ENCODE peak calls at places on chromosomes 12 and 14, in six cellular contexts. L is left ventricle myocardium inferior, N is foreskin fibroblast, D is tibial artery, T is fibroblast of lung, A is lower lobe of right lung. Y is an unnamed sample.

GRCh38 chr12:122856999-122857671 is 21.9 kb downstream of the HIP1R start:
- DNase-seq in L (no peak), A (no peak), D (no peak), T (no peak), N (peak), Y (no peak)

GRCh38 chr12:82414926-82415325 is 56.6 kb downstream of the METTL25 start:
- DNase-seq in D (no peak), A (no peak), T (peak), L (no peak), N (no peak), Y (no peak)

GRCh38 chr12:120368789-120369475 is at the start of gene MSI1:
- DNase-seq in D (no peak), N (no peak), L (no peak), T (no peak), A (no peak), Y (no peak)

GRCh38 chr12:121568971-121569808 is 11.6 kb downstream of the KDM2B start:
- DNase-seq in T (no peak), D (no peak), N (no peak), L (peak), A (peak), Y (peak)

GRCh38 chr12:481422-481821 is 21.7 kb downstream of the B4GALNT3 start:
- DNase-seq in A (no peak), D (peak), L (peak), N (no peak), T (peak), Y (no peak)

GRCh38 chr14:68683326-68683725 is 109.5 kb downstream of the ZFP36L1 start:
- DNase-seq in A (no peak), T (peak), N (no peak), L (no peak), D (peak), Y (peak)

GRCh38 chr12:75666126-75666979 is 154.9 kb upstream of the KRR1 start:
- DNase-seq in L (no peak), T (peak), N (no peak), A (no peak), D (no peak), Y (no peak)

GRCh38 chr12:52975820-52976573 is 27.1 kb downstream of the KRT18 start:
- DNase-seq in A (peak), L (no peak), T (no peak), D (no peak), N (no peak), Y (peak)

GRCh38 chr14:102279688-102280348 is 25.1 kb downstream of the MOK start:
- DNase-seq in D (no peak), L (no peak), N (peak), A (no peak), T (peak), Y (no peak)

GRCh38 chr14:94043756-94044475 is 17.8 kb downstream of the OTUB2 start:
- DNase-seq in T (no peak), A (no peak), L (no peak), D (peak), N (no peak), Y (peak)

GRCh38 chr12:131006036-131006735 is 52.5 kb downstream of the ADGRD1 start:
- DNase-seq in T (no peak), D (no peak), L (no peak), A (no peak), N (no peak), Y (no peak)

GRCh38 chr14:103315368-103315911 is 18.6 kb upstream of the EIF5 start:
- DNase-seq in T (peak), N (peak), L (no peak), A (peak), D (no peak), Y (no peak)

DNA sequence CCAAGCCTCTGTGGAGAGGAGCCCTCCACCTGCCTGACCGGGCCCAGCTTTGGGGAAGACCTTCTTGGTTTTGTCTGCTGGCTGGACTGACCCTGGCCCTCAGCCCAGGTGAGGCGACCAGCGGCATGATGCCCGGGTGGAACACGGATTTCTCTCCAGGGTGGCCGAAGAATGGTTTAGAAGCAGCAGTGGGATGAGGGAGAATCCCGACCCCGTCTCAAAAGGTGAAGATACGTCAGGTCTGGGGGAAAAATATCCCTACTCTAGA is 15.7 kb downstream of the ZBTB42 start:
- DNase-seq in N (no peak), L (no peak), A (no peak), T (no peak), D (no peak), Y (no peak)
- H3K4me3 ChIP-seq in N (peak), L (peak), A (peak), T (peak), D (peak), Y (peak)

GRCh38 chr14:51877807-51878206 is 17.4 kb downstream of the GNG2 start:
- DNase-seq in N (no peak), A (no peak), T (no peak), L (no peak), D (no peak), Y (no peak)
- H3K4me3 ChIP-seq in N (no peak), A (no peak), T (no peak), L (no peak), D (no peak), Y (no peak)

GRCh38 chr14:61110683-61111082 is 129.6 kb downstream of the SLC38A6 start:
- DNase-seq in L (no peak), A (no peak), T (no peak), N (no peak), D (no peak), Y (no peak)
- H3K4me3 ChIP-seq in L (no peak), A (no peak), T (no peak), N (no peak), D (peak), Y (no peak)

GRCh38 chr14:37592288-37593274 is 2.5 kb downstream of the FOXA1 start:
- DNase-seq in A (no peak), T (no peak), N (no peak), L (no peak), D (no peak), Y (peak)

GRCh38 chr14:37594238-37594915 is 672 bp downstream of the FOXA1 start:
- DNase-seq in T (peak), D (no peak), N (peak), L (no peak), A (peak), Y (peak)

GRCh38 chr14:37591941-37592287 is 3.1 kb downstream of the FOXA1 start:
- DNase-seq in D (no peak), A (no peak), N (no peak), T (no peak), L (no peak), Y (peak)

GRCh38 chr14:37594916-37595808 is at the start of the genes FOXA1 and TTC6:
- DNase-seq in A (peak), L (no peak), N (no peak), D (no peak), T (peak), Y (peak)

DNA sequence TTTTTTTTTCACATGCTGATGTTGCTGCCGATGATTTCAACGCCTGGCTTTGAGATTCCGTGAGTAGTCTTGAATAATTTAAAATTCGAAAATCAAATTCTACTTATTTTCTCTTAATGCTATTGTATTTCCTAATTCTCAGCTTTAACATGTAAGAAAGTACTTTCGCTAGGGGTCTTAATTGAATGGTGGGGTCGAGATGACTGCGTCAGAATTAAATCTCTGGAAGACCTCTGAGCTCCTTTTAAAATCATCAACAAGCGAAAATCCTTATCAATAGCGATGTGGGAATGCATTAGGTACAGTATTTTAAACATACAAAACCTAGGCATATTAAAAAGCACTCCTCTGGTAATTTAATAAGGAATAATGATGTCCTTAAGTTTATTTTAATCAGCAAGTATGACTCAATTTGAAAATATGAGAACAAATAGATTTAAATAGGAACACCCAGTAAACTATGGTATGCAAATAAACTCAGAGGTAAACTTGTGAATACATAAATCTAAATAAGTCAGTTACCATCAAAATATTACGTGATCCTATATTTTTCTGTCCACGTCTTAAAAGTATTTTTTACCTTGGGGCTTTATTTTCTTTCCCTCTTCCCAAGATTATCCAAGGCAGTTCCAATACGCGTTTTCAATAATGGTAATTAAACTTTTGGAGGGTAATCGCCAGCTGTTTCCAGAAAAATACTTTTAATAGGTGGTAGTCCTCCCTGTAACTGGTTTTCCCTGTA is 1.4 kb downstream of the FOXA1 start:
- DNase-seq in N (no peak), T (no peak), L (no peak), A (no peak), D (no peak), Y (no peak)
- H3K4me3 ChIP-seq in N (no peak), T (peak), L (peak), A (peak), D (no peak), Y (peak)

DNA sequence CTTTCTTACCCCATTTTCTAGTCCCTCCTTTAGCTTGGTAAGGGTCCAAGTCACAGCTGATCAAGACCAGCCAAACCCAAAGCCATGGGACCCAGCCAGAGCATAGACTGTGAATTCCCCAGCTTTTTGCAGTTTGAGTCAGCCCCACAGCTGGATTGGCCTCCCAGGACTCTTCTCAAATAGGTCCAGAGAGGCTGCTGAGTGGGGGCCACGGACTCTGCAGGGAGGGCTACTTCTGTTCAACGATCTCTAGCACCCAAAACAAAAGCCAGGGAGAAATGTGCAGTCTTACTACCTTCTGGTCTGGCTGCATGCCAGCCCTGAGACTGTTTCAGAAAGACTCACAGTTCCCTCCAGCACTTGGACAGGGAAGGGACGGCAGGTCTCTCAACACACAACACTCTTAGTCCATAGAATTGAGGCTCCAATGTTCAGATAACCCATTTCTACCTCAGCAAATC is 1.6 kb downstream of the VDR start:
- DNase-seq in D (peak), A (peak), N (peak), L (no peak), T (peak), Y (no peak)
- H3K4me3 ChIP-seq in D (no peak), A (peak), N (peak), L (no peak), T (peak), Y (peak)

GRCh38 chr14:81471062-81471461 is 62.6 kb downstream of the SEL1L start:
- DNase-seq in D (no peak), N (no peak), L (no peak), A (no peak), T (no peak), Y (no peak)
- H3K4me3 ChIP-seq in D (no peak), N (no peak), L (no peak), A (no peak), T (no peak), Y (no peak)

GRCh38 chr12:13195848-13196301 is 651 bp upstream of the EMP1 start:
- DNase-seq in L (no peak), N (peak), A (no peak), D (no peak), T (peak), Y (no peak)
- H3K4me3 ChIP-seq in L (peak), N (peak), A (peak), D (peak), T (peak), Y (peak)

DNA sequence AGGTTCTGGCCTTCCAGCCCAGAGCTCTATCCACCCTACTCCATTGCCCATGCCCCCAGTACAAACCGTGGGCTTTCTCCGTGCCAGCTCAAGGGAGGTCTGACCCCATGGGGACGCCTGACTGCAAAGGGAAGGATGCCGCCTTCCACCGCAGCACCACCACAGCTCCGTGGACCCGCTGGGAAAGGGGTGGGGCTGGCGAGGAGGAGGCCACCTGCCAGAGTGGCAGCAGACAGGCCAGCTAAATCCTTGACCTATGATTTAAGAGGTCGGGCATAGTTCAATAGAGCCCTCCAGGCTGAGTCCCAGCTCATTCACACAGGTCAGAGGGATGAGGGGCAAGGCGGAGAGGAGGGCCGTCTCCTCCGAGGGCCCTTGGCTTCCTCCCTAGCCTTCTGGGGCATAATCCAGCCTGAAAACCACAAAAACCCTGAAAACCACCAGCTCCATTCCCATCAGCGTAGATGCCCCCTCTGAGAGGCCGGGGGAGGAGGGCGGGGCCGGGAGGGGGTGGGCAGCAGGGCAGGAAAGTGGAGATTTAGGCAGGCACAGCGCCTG is 14.9 kb upstream of the FIGNL2 start:
- DNase-seq in T (peak), N (no peak), A (no peak), D (no peak), L (no peak), Y (peak)
- H3K4me3 ChIP-seq in T (no peak), N (no peak), A (peak), D (peak), L (peak), Y (peak)